ENCODE peak calls at places on chromosome 6, in four cellular contexts. J is mesenchymal stem cell, Z is NCI-H1105, X is SK-MEL-5. Q is an unnamed sample.

GRCh38 chr6:5063617-5064016 is 21.5 kb upstream of the PPP1R3G start:
- DNase-seq in J (no peak), Z (no peak), X (no peak), Q (no peak)

GRCh38 chr6:44190712-44191111 is 26.0 kb upstream of the MYMX start:
- DNase-seq in J (no peak), Z (no peak), X (no peak), Q (no peak)

GRCh38 chr6:36820700-36821580 is 18.3 kb downstream of the CPNE5 start:
- DNase-seq in J (peak), Z (no peak), X (peak), Q (no peak)

GRCh38 chr6:12522347-12522746 is 194.2 kb upstream of the PHACTR1 start:
- DNase-seq in J (peak), Z (no peak), X (no peak), Q (no peak)

GRCh38 chr6:2891768-2892170 is 11.3 kb downstream of the SERPINB9 start:
- DNase-seq in J (no peak), Z (peak), X (no peak), Q (no peak)

GRCh38 chr6:107679457-107679856 is 144.7 kb downstream of the SCML4 start:
- DNase-seq in J (peak), Z (no peak), X (peak), Q (no peak)

GRCh38 chr6:109164331-109164730 is 69.0 kb downstream of the CEP57L1 start:
- DNase-seq in J (no peak), Z (no peak), X (no peak), Q (no peak)

GRCh38 chr6:145091827-145092164 is 643.5 kb downstream of the EPM2A start:
- DNase-seq in J (no peak), Z (no peak), X (no peak), Q (no peak)

GRCh38 chr6:121951918-121952379 is 447.5 kb upstream of the HSF2 start:
- DNase-seq in J (peak), Z (no peak), X (no peak), Q (no peak)

GRCh38 chr6:68677119-68677518 is 42.0 kb downstream of the ADGRB3 start:
- DNase-seq in J (no peak), Z (no peak), X (no peak), Q (no peak)

GRCh38 chr6:34671362-34671761 is 25.2 kb downstream of the ILRUN start:
- DNase-seq in J (peak), Z (no peak), X (no peak), Q (no peak)

GRCh38 chr6:105783333-105783945 is 302.7 kb upstream of the PRDM1 start:
- DNase-seq in J (no peak), Z (no peak), X (no peak), Q (no peak)

GRCh38 chr6:11202513-11203305 is 29.8 kb downstream of the NEDD9 start:
- DNase-seq in J (peak), Z (no peak), X (peak), Q (no peak)

GRCh38 chr6:19013011-19013410 is 625.9 kb downstream of the RNF144B start:
- DNase-seq in J (no peak), Z (no peak), X (no peak), Q (no peak)

GRCh38 chr6:110179406-110180227 is at the start of gene WASF1:
- DNase-seq in J (peak), Z (peak), X (peak), Q (peak)

GRCh38 chr6:17418281-17419188 is 25.1 kb downstream of the CAP2 start:
- DNase-seq in J (peak), Z (no peak), X (peak), Q (no peak)

GRCh38 chr6:148251286-148251685 is 91.4 kb upstream of the SASH1 start:
- DNase-seq in J (peak), Z (no peak), X (peak), Q (no peak)

GRCh38 chr6:145206247-145206907 is 528.9 kb downstream of the EPM2A start:
- DNase-seq in J (peak), Z (no peak), X (no peak), Q (no peak)

GRCh38 chr6:163427498-163428254 is 13.2 kb downstream of the QKI start:
- DNase-seq in J (peak), Z (peak), X (peak), Q (no peak)

Q was measured in activated T-helper 2 cell treated with anti-CD3 and anti-CD28 coated beads, Interferon-gamma antibody, Interleukin-2, Interleukin-4, amounts not matched to agents 10 μg/mL and 5 μg/mL and 100 μg/mL, durations not matched to agents 14 hours and 24 hours and 36 hours.